ENCODE peak calls at places on chromosomes 16 and 17, in eight cellular contexts. V is left lung, I is heart left ventricle, S is AG04449, D is lung, X is heart right ventricle, P is AG04450, N is IMR-90. T is an unnamed sample.

GRCh38 chr17:37081287-37081686 is 132.5 kb downstream of the AATF start:
- DNase-seq in V (no peak), I (no peak), S (no peak), D (no peak), X (no peak), P (no peak), N (no peak), T (no peak)

GRCh38 chr17:76740329-76741118 is 2.6 kb downstream of the MFSD11 start:
- DNase-seq in V (no peak), I (peak), S (no peak), D (no peak), X (no peak), P (no peak), N (peak), T (no peak)

GRCh38 chr16:84378567-84378966 is 10.2 kb downstream of the ATP2C2 start:
- DNase-seq in V (peak), I (no peak), S (no peak), D (no peak), X (no peak), P (no peak), N (no peak), T (no peak)

GRCh38 chr17:17417718-17418151 is 59.1 kb upstream of the MED9 start:
- DNase-seq in V (no peak), I (no peak), S (no peak), D (no peak), X (no peak), P (no peak), N (no peak), T (no peak)

GRCh38 chr17:64491034-64491860 is 5.6 kb downstream of the POLG2 start:
- DNase-seq in V (peak), I (no peak), S (no peak), D (peak), X (no peak), P (no peak), N (peak), T (peak)

GRCh38 chr16:68257906-68258800 is 6.2 kb upstream of the SLC7A6 start:
- DNase-seq in V (no peak), I (no peak), S (peak), D (no peak), X (no peak), P (no peak), N (peak), T (peak)

GRCh38 chr17:29726721-29727252 is 104.1 kb upstream of the CORO6 start:
- DNase-seq in V (no peak), I (no peak), S (no peak), D (no peak), X (no peak), P (no peak), N (peak), T (peak)

GRCh38 chr16:23959069-23959800 is 123.5 kb downstream of the PRKCB start:
- DNase-seq in V (no peak), I (no peak), S (no peak), D (no peak), X (no peak), P (no peak), N (no peak), T (peak)

GRCh38 chr17:59284317-59284716 is 47.1 kb upstream of the YPEL2 start:
- DNase-seq in V (no peak), I (no peak), S (no peak), D (no peak), X (no peak), P (no peak), N (no peak), T (no peak)

GRCh38 chr16:52035406-52035805 is 511.5 kb downstream of the TOX3 start:
- DNase-seq in V (no peak), I (no peak), S (no peak), D (no peak), X (no peak), P (no peak), N (no peak), T (no peak)

GRCh38 chr16:84914273-84914672 is 94.5 kb downstream of the CRISPLD2 start:
- DNase-seq in V (no peak), I (peak), S (no peak), D (no peak), X (peak), P (no peak), N (no peak), T (no peak)

GRCh38 chr16:82628741-82629140 is 2.0 kb downstream of the CDH13 start:
- DNase-seq in V (no peak), I (no peak), S (no peak), D (no peak), X (no peak), P (no peak), N (no peak), T (no peak)

GRCh38 chr16:12113581-12114375 is 137.2 kb downstream of the SNX29 start:
- DNase-seq in V (no peak), I (no peak), S (no peak), D (no peak), X (no peak), P (no peak), N (no peak), T (no peak)

GRCh38 chr17:28346199-28346580 is 10.6 kb downstream of the TNFAIP1 start:
- DNase-seq in V (no peak), I (no peak), S (no peak), D (no peak), X (no peak), P (no peak), N (no peak), T (no peak)

GRCh38 chr17:17575360-17576251 is 15.9 kb downstream of the PEMT start:
- DNase-seq in V (no peak), I (no peak), S (no peak), D (no peak), X (no peak), P (no peak), N (no peak), T (no peak)

GRCh38 chr16:26521626-26522025 is 545.1 kb upstream of the C16orf82 start:
- DNase-seq in V (no peak), I (no peak), S (no peak), D (no peak), X (no peak), P (no peak), N (no peak), T (no peak)

GRCh38 chr16:30745082-30745481 is 3.1 kb upstream of the PHKG2 start:
- DNase-seq in V (no peak), I (no peak), S (no peak), D (no peak), X (no peak), P (no peak), N (no peak), T (no peak)

GRCh38 chr17:33871720-33872535 is 383.2 kb upstream of the CCL2 start:
- DNase-seq in V (no peak), I (no peak), S (no peak), D (no peak), X (no peak), P (no peak), N (no peak), T (no peak)

GRCh38 chr17:33316733-33317132 is 23.6 kb upstream of the ASIC2 start:
- DNase-seq in V (no peak), I (no peak), S (no peak), D (no peak), X (no peak), P (no peak), N (no peak), T (no peak)

GRCh38 chr16:77767211-77767610 is 21.2 kb upstream of the VAT1L start:
- DNase-seq in V (no peak), I (no peak), S (no peak), D (no peak), X (no peak), P (no peak), N (no peak), T (no peak)

GRCh38 chr16:89599451-89599858 is 14.0 kb upstream of the DPEP1 start:
- DNase-seq in V (no peak), I (no peak), S (no peak), D (no peak), X (no peak), P (no peak), N (no peak), T (no peak)

GRCh38 chr16:81808933-81809480 is 29.9 kb downstream of the PLCG2 start:
- DNase-seq in V (no peak), I (no peak), S (no peak), D (no peak), X (no peak), P (no peak), N (no peak), T (no peak)

GRCh38 chr16:67537270-67537635 is 8.6 kb downstream of the RIPOR1 start:
- DNase-seq in V (peak), I (peak), S (no peak), D (peak), X (peak), P (no peak), N (peak), T (no peak)

GRCh38 chr17:83148317-83149044 is 69.1 kb downstream of the METRNL start:
- DNase-seq in V (no peak), I (no peak), S (no peak), D (no peak), X (no peak), P (no peak), N (no peak), T (no peak)

GRCh38 chr16:50576403-50577113 is 28.4 kb downstream of the NKD1 start:
- DNase-seq in V (no peak), I (no peak), S (no peak), D (no peak), X (no peak), P (no peak), N (no peak), T (no peak)

GRCh38 chr17:62781356-62781755 is 26.8 kb downstream of the MARCHF10 start:
- DNase-seq in V (no peak), I (no peak), S (no peak), D (peak), X (no peak), P (no peak), N (peak), T (peak)

GRCh38 chr17:50604470-50604869 is 30.2 kb upstream of the ABCC3 start:
- DNase-seq in V (peak), I (peak), S (no peak), D (no peak), X (peak), P (no peak), N (peak), T (no peak)

GRCh38 chr16:10308305-10309193 is 77.3 kb upstream of the ATF7IP2 start:
- DNase-seq in V (no peak), I (no peak), S (no peak), D (no peak), X (no peak), P (no peak), N (no peak), T (no peak)

GRCh38 chr16:1984347-1985225 is 593 bp downstream of the GFER start:
- DNase-seq in V (no peak), I (no peak), S (no peak), D (no peak), X (no peak), P (no peak), N (peak), T (no peak)

GRCh38 chr17:61458491-61459433 is 6.5 kb downstream of the TBX4 start:
- DNase-seq in V (no peak), I (no peak), S (no peak), D (no peak), X (no peak), P (no peak), N (no peak), T (no peak)

GRCh38 chr17:59521465-59522126 is 43.8 kb upstream of the DHX40 start:
- DNase-seq in V (peak), I (peak), S (no peak), D (peak), X (peak), P (peak), N (peak), T (peak)

GRCh38 chr17:38559025-38559879 is 46.5 kb downstream of the SRCIN1 start:
- DNase-seq in V (peak), I (peak), S (no peak), D (peak), X (peak), P (no peak), N (peak), T (peak)

GRCh38 chr17:38561416-38562214 is 44.1 kb downstream of the SRCIN1 start:
- DNase-seq in V (no peak), I (no peak), S (no peak), D (no peak), X (no peak), P (no peak), N (no peak), T (no peak)

GRCh38 chr17:38558751-38559024 is 47.1 kb downstream of the SRCIN1 start:
- DNase-seq in V (no peak), I (no peak), S (no peak), D (no peak), X (no peak), P (no peak), N (no peak), T (no peak)

GRCh38 chr17:38560503-38561318 is 45.0 kb downstream of the SRCIN1 start:
- DNase-seq in V (no peak), I (no peak), S (no peak), D (no peak), X (no peak), P (no peak), N (peak), T (no peak)

DNA sequence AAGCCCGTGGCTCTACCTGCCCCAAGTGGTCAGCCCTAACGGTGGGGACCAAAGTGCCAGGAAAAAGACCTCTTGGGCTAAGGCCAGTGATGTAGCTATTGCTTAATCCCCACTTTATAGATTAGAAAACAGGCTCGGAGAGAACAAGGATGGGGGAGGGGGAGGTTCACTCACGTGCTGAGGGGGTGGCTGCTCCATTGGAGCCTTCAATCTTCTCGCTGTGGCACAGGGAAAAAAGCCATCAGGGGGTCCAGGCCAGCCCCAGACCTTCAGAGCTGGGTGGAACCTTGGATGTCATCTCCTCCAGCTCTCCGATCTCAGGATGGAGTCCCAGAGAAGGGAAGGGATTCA is 45.9 kb downstream of the SRCIN1 start:
- DNase-seq in V (no peak), I (no peak), S (no peak), D (no peak), X (no peak), P (no peak), N (no peak), T (no peak)
- H3K4me3 ChIP-seq in V (no peak), I (no peak), S (no peak), D (no peak), X (no peak), P (no peak), N (no peak), T (no peak)

GRCh38 chr16:66517586-66518263 is 32.2 kb downstream of the TK2 start:
- DNase-seq in V (no peak), I (no peak), S (no peak), D (no peak), X (no peak), P (no peak), N (no peak), T (peak)
- H3K4me3 ChIP-seq in V (no peak), I (peak), S (no peak), D (no peak), X (peak), P (no peak), N (no peak), T (no peak)

GRCh38 chr16:56936950-56937349 is 5.0 kb downstream of the HERPUD1 start:
- DNase-seq in V (no peak), I (no peak), S (no peak), D (no peak), X (no peak), P (no peak), N (no peak), T (no peak)
- H3K4me3 ChIP-seq in V (no peak), I (no peak), S (no peak), D (no peak), X (no peak), P (no peak), N (no peak), T (no peak)

GRCh38 chr17:79401704-79402075 is 209.2 kb downstream of the RBFOX3 start:
- DNase-seq in V (no peak), I (no peak), S (no peak), D (no peak), X (no peak), P (no peak), N (no peak), T (no peak)
- H3K4me3 ChIP-seq in V (no peak), I (no peak), S (no peak), D (no peak), X (no peak), P (no peak), N (no peak), T (no peak)

DNA sequence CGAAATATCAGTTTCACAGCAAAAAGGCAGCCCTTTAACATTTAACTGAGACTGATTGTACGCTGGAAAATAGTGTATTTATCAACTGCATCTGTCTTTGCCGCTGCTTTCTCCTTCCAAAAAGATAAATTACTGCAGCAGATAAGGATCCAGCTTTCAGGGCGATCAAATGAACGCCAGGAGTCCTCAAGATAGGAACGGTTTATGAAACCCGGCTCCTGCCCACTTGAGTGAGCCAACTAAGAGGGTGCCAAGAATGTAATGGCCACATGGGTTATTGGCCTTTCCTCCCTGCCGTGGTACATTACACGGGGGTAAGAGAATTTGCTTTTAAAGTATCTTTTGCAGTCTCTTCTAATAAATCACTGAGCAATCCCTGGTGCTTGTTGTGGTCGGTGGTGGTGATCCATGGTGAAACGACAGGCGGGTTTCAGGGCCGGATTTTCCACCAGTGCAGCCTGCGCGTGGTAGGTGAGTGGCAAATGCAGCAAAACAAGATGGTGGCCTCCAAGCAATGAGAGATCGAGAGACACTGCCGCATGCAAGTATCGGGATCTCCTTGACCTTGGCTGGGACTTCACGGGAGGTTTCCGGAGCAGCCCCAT is 67.5 kb upstream of the IRX6 start:
- DNase-seq in V (no peak), I (no peak), S (no peak), D (no peak), X (no peak), P (no peak), N (no peak), T (no peak)
- H3K4me3 ChIP-seq in V (no peak), I (no peak), S (no peak), D (no peak), X (no peak), P (no peak), N (no peak), T (no peak)

DNA sequence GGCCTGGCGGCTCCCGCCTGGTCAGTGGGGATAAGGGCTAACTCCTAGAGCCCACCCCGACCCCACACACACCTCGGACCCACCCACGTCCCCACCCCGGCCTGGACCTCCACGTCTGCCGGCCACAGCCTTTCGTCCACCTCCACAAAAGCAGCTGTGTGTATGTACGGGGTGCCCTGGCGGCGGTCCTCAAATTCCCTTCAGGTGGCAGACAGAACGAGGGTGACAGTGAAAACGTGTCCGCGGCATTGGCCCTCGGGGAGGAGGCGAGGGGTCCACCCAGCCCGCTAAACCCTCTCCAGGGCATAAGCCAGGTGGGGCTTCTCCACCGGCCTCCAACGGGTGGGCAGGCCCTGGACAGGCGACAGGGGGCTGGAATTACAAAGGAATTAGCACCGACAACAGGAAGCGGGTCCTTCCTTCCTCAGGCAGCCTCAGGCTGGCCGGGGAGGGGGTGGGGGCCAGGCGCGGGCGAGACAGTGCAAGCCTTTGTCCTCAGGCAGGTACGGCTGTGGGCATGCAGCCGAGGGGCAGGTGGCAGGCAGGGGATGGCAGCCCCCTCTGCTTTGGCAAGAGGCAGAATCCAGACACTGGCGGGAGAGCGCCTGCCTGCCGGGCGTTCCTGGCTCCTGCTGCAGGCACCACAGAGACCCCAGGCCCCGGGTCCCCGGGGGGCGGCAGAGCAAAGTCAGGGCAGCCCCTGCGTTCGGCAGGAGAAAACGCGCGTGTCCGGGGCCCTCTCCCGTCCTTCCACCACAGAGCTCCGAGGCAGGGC is 12.3 kb upstream of the PITPNA start:
- DNase-seq in V (no peak), I (no peak), S (no peak), D (no peak), X (no peak), P (no peak), N (no peak), T (no peak)
- H3K4me3 ChIP-seq in V (no peak), I (no peak), S (no peak), D (no peak), X (peak), P (no peak), N (no peak), T (no peak)

GRCh38 chr17:42132941-42133340 is 10.3 kb downstream of the HSPB9 start:
- DNase-seq in V (peak), I (peak), S (peak), D (peak), X (no peak), P (no peak), N (peak), T (peak)
- H3K4me3 ChIP-seq in V (no peak), I (no peak), S (no peak), D (no peak), X (peak), P (no peak), N (no peak), T (no peak)

GRCh38 chr17:57470906-57471305 is 214.6 kb downstream of the MSI2 start:
- DNase-seq in V (no peak), I (no peak), S (no peak), D (no peak), X (no peak), P (no peak), N (no peak), T (no peak)

GRCh38 chr17:57475786-57476185 is 219.5 kb downstream of the MSI2 start:
- DNase-seq in V (no peak), I (no peak), S (no peak), D (no peak), X (no peak), P (no peak), N (no peak), T (no peak)

GRCh38 chr17:57467801-57468200 is 211.5 kb downstream of the MSI2 start:
- DNase-seq in V (no peak), I (no peak), S (no peak), D (no peak), X (no peak), P (no peak), N (no peak), T (no peak)

GRCh38 chr17:57468932-57469775 is 212.8 kb downstream of the MSI2 start:
- DNase-seq in V (no peak), I (no peak), S (no peak), D (no peak), X (no peak), P (no peak), N (no peak), T (no peak)

GRCh38 chr17:57471941-57472368 is 215.6 kb downstream of the MSI2 start:
- DNase-seq in V (no peak), I (no peak), S (no peak), D (no peak), X (no peak), P (no peak), N (no peak), T (no peak)
- H3K4me3 ChIP-seq in V (no peak), I (no peak), S (no peak), D (no peak), X (no peak), P (no peak), N (no peak), T (no peak)

DNA sequence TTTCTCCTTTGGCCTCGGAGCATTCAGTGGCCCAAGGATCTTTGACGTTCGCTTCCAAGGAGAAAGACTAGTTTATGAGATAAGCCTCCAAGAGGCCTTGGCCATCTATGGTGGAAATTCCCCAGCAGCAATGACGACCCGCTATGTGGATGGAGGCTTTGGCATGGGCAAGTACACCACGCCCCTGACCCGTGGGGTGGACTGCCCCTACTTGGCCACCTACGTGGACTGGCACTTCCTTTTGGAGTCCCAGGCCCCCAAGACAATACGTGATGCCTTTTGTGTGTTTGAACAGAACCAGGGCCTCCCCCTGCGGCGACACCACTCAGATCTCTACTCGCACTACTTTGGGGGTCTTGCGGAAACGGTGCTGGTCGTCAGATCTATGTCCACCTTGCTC is 1.4 kb downstream of the AOC3 start:
- DNase-seq in V (no peak), I (no peak), S (no peak), D (no peak), X (no peak), P (no peak), N (no peak), T (no peak)
- H3K4me3 ChIP-seq in V (peak), I (peak), S (no peak), D (peak), X (peak), P (no peak), N (no peak), T (no peak)